ENCODE peak calls at places on chromosomes 16 and 17, in five cellular contexts. V is mesendoderm, Z is PC-3, S is uterus, D is pancreas. M is an unnamed sample.

GRCh38 chr17:79777166-79777843 is 643 bp upstream of the CBX2 start:
- DNase-seq in D (peak; percentile 74), Z (peak; percentile 82), S (peak; percentile 60), V (peak; percentile 76), M (peak; percentile 68)

GRCh38 chr17:50631195-50631907 is 3.3 kb upstream of the ABCC3 start:
- DNase-seq in Z (no peak), V (no peak), D (no peak), S (no peak), M (no peak)

GRCh38 chr17:1485311-1485747 is 7.2 kb downstream of the MYO1C start:
- DNase-seq in S (peak; percentile 52), D (peak; percentile 79), Z (peak; percentile 17), V (peak; percentile 80), M (peak; percentile 76)

GRCh38 chr16:4263504-4264436 is 9.1 kb downstream of the TFAP4 start:
- DNase-seq in S (peak; percentile 92), Z (no peak), D (peak; percentile 72), V (peak; percentile 88), M (peak; percentile 85)

GRCh38 chr16:85303354-85303883 is 191.1 kb upstream of the CIBAR2 start:
- DNase-seq in S (peak; percentile 49), D (peak; percentile 91), V (peak; percentile 81), Z (no peak), M (peak; percentile 60)

GRCh38 chr16:83968891-83969672 is 1.0 kb downstream of the NECAB2 start:
- DNase-seq in D (no peak), V (no peak), Z (no peak), S (no peak), M (peak; percentile 9)

GRCh38 chr17:49873466-49873865 is 25.6 kb upstream of the TAC4 start:
- DNase-seq in Z (no peak), V (no peak), D (no peak), S (no peak), M (no peak)

GRCh38 chr17:8991514-8992285 is 26.2 kb upstream of the PIK3R5 start:
- DNase-seq in V (peak; percentile 87), D (peak; percentile 74), Z (peak; percentile 63), S (peak; percentile 66), M (peak; percentile 29)

GRCh38 chr16:30186782-30187555 is 3.6 kb downstream of the CORO1A start:
- DNase-seq in V (peak; percentile 64), S (peak; percentile 47), D (peak; percentile 88), Z (peak; percentile 55), M (peak; percentile 75)

GRCh38 chr17:49436174-49436573 is 21.5 kb upstream of the PHB1 start:
- DNase-seq in S (no peak), V (no peak), D (no peak), Z (no peak), M (no peak)

GRCh38 chr16:60107467-60107866 is 1373.4 kb upstream of the GOT2 start:
- DNase-seq in V (no peak), D (no peak), Z (peak; percentile 7), S (no peak), M (no peak)

GRCh38 chr16:29862383-29862883 is 593 bp downstream of the CDIPT start:
- DNase-seq in V (peak; percentile 27), Z (peak; percentile 5), D (no peak), S (no peak), M (peak; percentile 24)

GRCh38 chr16:46673320-46674013 is 15.5 kb downstream of the VPS35 start:
- DNase-seq in S (no peak), V (peak; percentile 86), D (no peak), Z (peak; percentile 60), M (no peak)

GRCh38 chr16:75099075-75099667 is 17.4 kb downstream of the LDHD start:
- DNase-seq in S (no peak), V (no peak), D (no peak), Z (no peak), M (no peak)

GRCh38 chr16:27154573-27155521 is 48.5 kb upstream of the KDM8 start:
- DNase-seq in S (peak; percentile 32), D (peak; percentile 89), V (peak; percentile 72), Z (peak; percentile 41), M (peak; percentile 63)

GRCh38 chr17:45848405-45848804 is 3.7 kb downstream of the SPPL2C start:
- DNase-seq in Z (no peak), D (peak; percentile 10), S (no peak), V (no peak), M (no peak)

GRCh38 chr17:56125830-56126819 is 27.1 kb upstream of the ANKFN1 start:
- DNase-seq in D (no peak), V (peak; percentile 74), S (no peak), Z (peak; percentile 39), M (no peak)

GRCh38 chr16:88772871-88773811 is 11.9 kb downstream of the PIEZO1 start:
- DNase-seq in Z (peak; percentile 18), S (no peak), D (no peak), V (peak; percentile 49), M (peak; percentile 58)

GRCh38 chr16:705748-706188 is at the start of gene FBXL16:
- DNase-seq in Z (peak; percentile 49), S (no peak), D (no peak), V (no peak), M (no peak)

GRCh38 chr16:29700253-29700987 is 21.4 kb downstream of the QPRT start:
- DNase-seq in V (peak; percentile 91), S (peak; percentile 73), Z (peak; percentile 81), D (peak; percentile 85), M (peak; percentile 75)

GRCh38 chr17:15981208-15981607 is 18.3 kb downstream of the ZSWIM7 start:
- DNase-seq in S (no peak), D (no peak), V (no peak), Z (peak; percentile 40), M (no peak)

GRCh38 chr17:74210191-74211140 is 2.9 kb upstream of the TTYH2 start:
- DNase-seq in Z (peak; percentile 80), S (peak; percentile 62), D (peak; percentile 85), V (peak; percentile 71), M (peak; percentile 69)

GRCh38 chr17:58344791-58345157 is 7.2 kb downstream of the SUPT4H1 start:
- DNase-seq in V (peak; percentile 26), D (no peak), S (no peak), Z (no peak), M (no peak)

GRCh38 chr17:11144358-11145233 is 96.4 kb upstream of the SHISA6 start:
- DNase-seq in V (peak; percentile 70), D (no peak), S (no peak), Z (peak; percentile 57), M (no peak)

GRCh38 chr17:21235921-21236320 is 17.3 kb downstream of the NATD1 start:
- DNase-seq in D (no peak), Z (no peak), S (no peak), V (no peak), M (no peak)

GRCh38 chr16:70676571-70677498 is 9.0 kb downstream of the MTSS2 start:
- DNase-seq in V (peak; percentile 47), D (no peak), S (no peak), Z (no peak), M (no peak)

GRCh38 chr16:54526916-54527315 is 240.3 kb upstream of the IRX3 start:
- DNase-seq in S (no peak), Z (no peak), D (no peak), V (peak; percentile 47), M (no peak)

GRCh38 chr16:30356401-30357084 is 1.4 kb upstream of the CD2BP2 start:
- DNase-seq in Z (no peak), V (no peak), S (peak; percentile 34), D (no peak), M (no peak)

DNA sequence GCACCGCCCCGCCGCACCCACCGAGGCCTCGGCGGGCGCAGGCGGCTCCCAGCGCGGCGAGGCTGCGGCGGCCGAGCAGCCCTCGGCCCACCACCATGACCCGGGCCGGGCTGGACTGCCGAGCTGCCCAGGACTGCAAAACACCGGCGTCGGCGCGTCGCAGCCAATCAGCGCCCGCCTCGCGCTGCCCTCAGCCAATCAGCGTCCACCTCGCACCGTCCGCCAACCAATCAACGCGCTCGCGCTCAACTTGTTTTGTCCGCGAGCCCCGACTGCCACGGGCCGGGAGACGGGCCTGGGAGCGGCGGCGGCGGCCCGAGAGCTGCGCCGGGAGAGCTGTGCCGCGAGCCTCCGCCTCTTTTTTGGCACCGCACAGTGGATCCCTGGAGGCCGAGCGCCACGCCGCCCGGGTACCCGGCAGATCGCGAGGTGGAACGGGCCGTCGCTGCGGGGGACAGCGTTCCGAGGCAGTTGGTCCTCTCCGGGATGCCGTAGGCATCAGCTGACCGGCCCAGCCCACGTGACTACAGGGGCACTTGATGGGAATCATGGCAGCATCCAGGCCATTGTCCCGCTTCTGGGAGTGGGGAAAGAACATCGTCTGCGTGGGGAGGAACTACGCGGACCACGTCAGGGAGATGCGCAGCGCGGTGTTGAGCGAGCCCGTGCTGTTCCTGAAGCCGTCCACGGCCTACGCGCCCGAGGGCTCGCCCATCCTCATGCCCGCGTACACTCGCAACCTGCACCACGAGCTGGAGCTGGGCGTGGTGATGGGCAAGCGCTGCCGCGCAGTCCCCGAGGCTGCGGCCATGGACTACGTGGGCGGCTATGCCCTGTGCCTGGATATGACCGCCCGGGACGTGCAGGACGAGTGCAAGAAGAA is at the start of the genes FAHD1 and HAGH:
- DNase-seq in V (peak; percentile 95), S (peak; percentile 89), D (peak; percentile 97), Z (peak; percentile 84), M (peak; percentile 94)
- H3K4me1 ChIP-seq in V (no peaks in the 10 kb centered on the region), S (peaks cover 12% of the 10 kb centered on the region), D (peaks cover 21% of the 10 kb centered on the region), Z (peaks cover 12% of the 10 kb centered on the region), M (peaks cover 69% of the 10 kb centered on the region)

DNA sequence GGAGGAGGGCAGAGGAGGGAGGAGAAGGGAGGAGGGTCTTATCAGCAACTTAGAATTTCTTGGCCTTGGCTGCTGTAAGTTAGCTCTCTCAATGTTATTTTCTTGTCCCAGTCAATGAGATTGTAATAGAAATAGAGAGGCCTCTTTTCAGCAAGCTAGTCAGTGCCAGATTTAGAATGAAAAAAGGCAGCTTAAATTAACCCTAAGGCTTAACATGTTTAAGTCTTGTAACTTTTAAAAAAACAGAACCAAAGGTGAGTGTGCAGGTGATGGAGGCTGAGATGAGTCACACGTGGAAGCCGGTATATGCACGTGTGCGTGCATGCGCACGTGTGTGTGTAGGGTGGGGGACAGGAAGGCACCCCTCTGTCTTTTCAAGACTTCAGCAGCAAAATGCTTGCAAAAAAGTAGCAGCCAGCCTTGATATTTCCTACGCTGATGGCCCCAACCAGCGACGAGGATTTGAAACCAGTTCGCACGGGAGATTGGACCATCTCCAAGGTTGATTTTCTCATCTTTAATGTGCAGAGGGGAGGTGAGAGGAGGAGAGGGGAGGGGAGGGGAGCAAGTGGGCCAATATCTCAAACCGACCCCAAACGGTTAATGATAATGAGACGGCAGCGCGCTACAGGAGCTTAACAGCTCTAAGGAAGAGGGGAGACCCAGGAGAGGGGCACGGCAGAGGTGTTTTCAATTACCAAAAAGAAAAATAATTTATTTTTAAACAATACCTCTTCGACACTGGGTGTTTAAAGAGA is 154.8 kb downstream of the ZNF423 start:
- DNase-seq in Z (no peak), D (no peak), S (peak; percentile 25), V (peak; percentile 40), M (no peak)
- H3K27ac ChIP-seq in Z (no peak overlapping the region), D (no peak overlapping the region), S (peak overlapping the region; percentile 81), V (peak overlapping the region; percentile 82), M (peak overlapping the region; percentile 84)

GRCh38 chr17:42153919-42154491 is 784 bp downstream of the RAB5C start:
- DNase-seq in D (no peak), V (peak; percentile 51), S (no peak), Z (no peak), M (no peak)
- H3K4me3 ChIP-seq in D (peak overlapping the region; percentile 98), V (peak overlapping the region; percentile 91), S (peak overlapping the region; percentile 100), Z (no peak overlapping the region), M (peak overlapping the region; percentile 100)

DNA sequence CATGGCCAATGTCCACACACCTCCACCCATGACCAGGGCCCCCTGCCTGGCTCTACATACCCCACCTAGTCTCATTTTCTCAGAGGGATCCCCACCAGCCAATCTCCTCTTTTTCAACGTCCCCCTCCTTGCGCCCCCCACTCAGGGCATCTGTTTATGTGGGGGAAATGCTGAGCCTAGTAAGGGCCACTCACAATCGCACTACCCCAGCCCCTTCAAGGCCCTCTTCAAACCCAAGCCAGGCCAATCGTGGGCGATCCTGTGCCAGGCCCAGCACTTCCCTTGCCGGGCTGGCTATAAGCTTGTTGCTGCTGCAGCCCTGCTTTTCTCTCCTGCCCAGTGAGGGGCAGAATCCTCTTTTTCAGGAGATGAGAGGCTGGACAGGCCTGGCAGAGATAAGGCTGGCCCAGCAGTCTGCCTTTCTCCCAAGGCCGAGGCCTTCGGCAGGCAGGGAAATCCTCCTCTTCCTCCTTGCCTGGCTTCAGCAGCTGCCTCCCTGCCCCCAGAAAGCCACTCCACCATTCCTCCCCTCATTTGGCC is 16.1 kb downstream of the HSD11B2 start:
- DNase-seq in S (no peak), Z (no peak), D (no peak), V (no peak), M (no peak)
- H3K4me1 ChIP-seq in S (peaks cover 68% of the 10 kb centered on the region), Z (no peaks in the 10 kb centered on the region), D (peaks cover 50% of the 10 kb centered on the region), V (no peaks in the 10 kb centered on the region), M (peaks cover 100% of the 10 kb centered on the region)